ENCODE peak calls at places on chromosomes 2 and 18, in eight cellular contexts. O, A, R, I, N, G, P and B are unnamed samples.

GRCh38 chr18:36887055-36887570 is 58.2 kb downstream of the KIAA1328 start:
- DNase-seq in O (no peak), A (no peak), R (no peak), I (no peak), N (no peak), G (no peak), P (no peak), B (no peak)

GRCh38 chr2:152611458-152612231 is 105.6 kb downstream of the PRPF40A start:
- DNase-seq in O (no peak), A (peak), R (peak), I (no peak), N (peak), G (no peak), P (no peak), B (no peak)

GRCh38 chr2:19349911-19350677 is 8.3 kb downstream of the OSR1 start:
- DNase-seq in O (peak), A (no peak), R (no peak), I (no peak), N (no peak), G (no peak), P (peak), B (no peak)

GRCh38 chr18:10682368-10682714 is 156.5 kb downstream of the NAPG start:
- DNase-seq in O (no peak), A (no peak), R (no peak), I (no peak), N (no peak), G (no peak), P (no peak), B (peak)

GRCh38 chr2:23404426-23404825 is 19.4 kb downstream of the KLHL29 start:
- DNase-seq in O (peak), A (peak), R (peak), I (peak), N (peak), G (no peak), P (peak), B (peak)

GRCh38 chr2:216372761-216373291 is 543 bp upstream of the MARCHF4 start:
- DNase-seq in O (no peak), A (peak), R (peak), I (no peak), N (peak), G (no peak), P (no peak), B (no peak)

GRCh38 chr2:150729495-150729955 is 242.1 kb upstream of the RND3 start:
- DNase-seq in O (no peak), A (no peak), R (no peak), I (no peak), N (no peak), G (no peak), P (no peak), B (no peak)

GRCh38 chr18:79926306-79926705 is 25.1 kb downstream of the SLC66A2 start:
- DNase-seq in O (no peak), A (no peak), R (no peak), I (no peak), N (no peak), G (no peak), P (no peak), B (peak)

GRCh38 chr2:9310827-9311226 is 104.2 kb downstream of the ASAP2 start:
- DNase-seq in O (no peak), A (peak), R (no peak), I (no peak), N (no peak), G (no peak), P (no peak), B (no peak)

GRCh38 chr2:95060446-95061118 is 35.1 kb downstream of the MAL start:
- DNase-seq in O (no peak), A (no peak), R (no peak), I (no peak), N (no peak), G (no peak), P (no peak), B (no peak)

GRCh38 chr2:106193491-106193976 is 567 bp downstream of the UXS1 start:
- DNase-seq in O (peak), A (no peak), R (no peak), I (no peak), N (no peak), G (no peak), P (no peak), B (peak)

GRCh38 chr2:118279005-118279404 is 190.7 kb downstream of the INSIG2 start:
- DNase-seq in O (no peak), A (no peak), R (no peak), I (no peak), N (no peak), G (no peak), P (no peak), B (no peak)

GRCh38 chr2:233053928-233054774 is 6.0 kb upstream of the INPP5D start:
- DNase-seq in O (peak), A (no peak), R (no peak), I (peak), N (no peak), G (peak), P (peak), B (no peak)

GRCh38 chr2:150169230-150169629 is 318.2 kb downstream of the RND3 start:
- DNase-seq in O (no peak), A (no peak), R (no peak), I (no peak), N (peak), G (no peak), P (no peak), B (no peak)

GRCh38 chr2:144015655-144016245 is 504.2 kb downstream of the ZEB2 start:
- DNase-seq in O (no peak), A (peak), R (no peak), I (no peak), N (peak), G (no peak), P (no peak), B (no peak)

GRCh38 chr2:127592761-127593227 is 53.2 kb upstream of the GPR17 start:
- DNase-seq in O (no peak), A (no peak), R (no peak), I (no peak), N (no peak), G (no peak), P (no peak), B (peak)

GRCh38 chr2:19955544-19956422 is 34.1 kb downstream of the WDR35 start:
- DNase-seq in O (peak), A (peak), R (peak), I (peak), N (peak), G (peak), P (peak), B (no peak)

GRCh38 chr2:182897137-182897536 is 30.7 kb upstream of the FRZB start:
- DNase-seq in O (no peak), A (no peak), R (no peak), I (no peak), N (peak), G (no peak), P (no peak), B (no peak)

GRCh38 chr2:218036371-218036770 is 32.7 kb upstream of the RUFY4 start:
- DNase-seq in O (no peak), A (no peak), R (no peak), I (no peak), N (no peak), G (no peak), P (no peak), B (no peak)

GRCh38 chr2:74199871-74200305 is 1.5 kb downstream of the MTHFD2 start:
- DNase-seq in O (no peak), A (no peak), R (no peak), I (no peak), N (no peak), G (no peak), P (peak), B (no peak)